ENCODE peak calls at places on chromosomes 3 and 15, in four cellular contexts. S is brain microvascular endothelial cell, A is GM23248, J is heart right ventricle. D is an unnamed sample.

GRCh38 chr15:66189291-66189690 is 64.3 kb downstream of the MEGF11 start:
- DNase-seq in S (no peak), J (no peak), A (no peak), D (no peak)

GRCh38 chr15:75309711-75310110 is 26.2 kb upstream of the COMMD4 start:
- DNase-seq in J (no peak), A (peak), S (peak), D (peak)

GRCh38 chr3:53357457-53357856 is 10.1 kb upstream of the DCP1A start:
- DNase-seq in J (no peak), A (peak), S (no peak), D (peak)

GRCh38 chr3:19748782-19749447 is 185.1 kb downstream of the EFHB start:
- DNase-seq in S (no peak), J (no peak), A (no peak), D (no peak)

GRCh38 chr15:58988011-58988785 is 735 bp downstream of the RNF111 start:
- DNase-seq in J (peak), A (peak), S (peak), D (peak)

GRCh38 chr3:318903-319302 is 122.3 kb downstream of the CHL1 start:
- DNase-seq in S (no peak), J (no peak), A (no peak), D (no peak)

GRCh38 chr15:45064386-45064785 is 41.4 kb downstream of the SORD start:
- DNase-seq in J (no peak), S (peak), A (peak), D (peak)

GRCh38 chr3:17431004-17431403 is 311.4 kb downstream of the TBC1D5 start:
- DNase-seq in A (peak), J (no peak), S (no peak), D (peak)

GRCh38 chr3:149658444-149659172 is 783 bp upstream of the WWTR1 start:
- DNase-seq in J (peak), A (peak), S (peak), D (peak)

GRCh38 chr15:98174286-98174685 is 213.8 kb downstream of the ARRDC4 start:
- DNase-seq in J (no peak), A (no peak), S (no peak), D (no peak)

GRCh38 chr3:21734746-21735145 is 16.3 kb downstream of the ZNF385D start:
- DNase-seq in A (peak), J (no peak), S (no peak), D (no peak)

GRCh38 chr3:53104762-53105161 is 25.5 kb downstream of the RFT1 start:
- DNase-seq in A (no peak), J (no peak), S (no peak), D (no peak)

GRCh38 chr15:47609693-47610092 is 107.6 kb upstream of the SEMA6D start:
- DNase-seq in A (no peak), J (no peak), S (no peak), D (no peak)

GRCh38 chr3:128801779-128802369 is 75.9 kb downstream of the RAB7A start:
- DNase-seq in S (no peak), J (peak), A (no peak), D (no peak)

GRCh38 chr3:9079674-9080073 is 116.4 kb upstream of the RAD18 start:
- DNase-seq in A (no peak), S (peak), J (no peak), D (no peak)

GRCh38 chr15:35068861-35069260 is 16.2 kb downstream of the NANOGP8 start:
- DNase-seq in A (no peak), J (no peak), S (no peak), D (no peak)

GRCh38 chr15:40100947-40101905 is 7.5 kb downstream of the BMF start:
- DNase-seq in S (no peak), J (no peak), A (no peak), D (no peak)

GRCh38 chr15:67548862-67549651 is 6.6 kb downstream of the MAP2K5 start:
- DNase-seq in J (peak), S (peak), A (peak), D (no peak)

GRCh38 chr3:178103140-178103539 is 433.1 kb upstream of the KCNMB2 start:
- DNase-seq in J (no peak), S (no peak), A (no peak), D (peak)

GRCh38 chr15:68091743-68092142 is 37.6 kb downstream of the PIAS1 start:
- DNase-seq in J (no peak), S (no peak), A (peak), D (no peak)

GRCh38 chr3:30720586-30721313 is 114.3 kb downstream of the TGFBR2 start:
- DNase-seq in J (no peak), S (peak), A (peak), D (no peak)

GRCh38 chr3:148075829-148076716 is 621.6 kb upstream of the AGTR1 start:
- DNase-seq in S (peak), A (peak), J (no peak), D (peak)

GRCh38 chr3:40044487-40044886 is 235.1 kb downstream of the MYRIP start:
- DNase-seq in A (peak), S (peak), J (no peak), D (peak)

GRCh38 chr15:68154923-68155559 is 50.1 kb downstream of the CALML4 start:
- DNase-seq in A (peak), J (no peak), S (peak), D (peak)

GRCh38 chr3:197031315-197032285 is 2.0 kb upstream of the MELTF start:
- DNase-seq in S (peak), J (peak), A (peak), D (peak)

GRCh38 chr3:149473314-149473990 is 1.0 kb upstream of the TM4SF4 start:
- DNase-seq in A (peak), J (no peak), S (peak), D (peak)

GRCh38 chr15:82790321-82790720 is 15.5 kb downstream of the FSD2 start:
- DNase-seq in S (no peak), J (no peak), A (no peak), D (no peak)

GRCh38 chr3:131283862-131284261 is 97.7 kb upstream of the NUDT16 start:
- DNase-seq in S (no peak), J (no peak), A (no peak), D (no peak)

GRCh38 chr3:51670053-51670666 is 892 bp upstream of the TEX264 start:
- DNase-seq in J (no peak), S (no peak), A (no peak), D (no peak)

GRCh38 chr3:135499426-135499825 is 466.1 kb upstream of the PPP2R3A start:
- DNase-seq in A (no peak), S (no peak), J (no peak), D (no peak)

GRCh38 chr3:152436707-152437615 is 168.2 kb downstream of the MBNL1 start:
- DNase-seq in J (no peak), A (peak), S (no peak), D (no peak)

GRCh38 chr3:169667710-169668080 is 4.2 kb upstream of the MECOM start:
- DNase-seq in J (no peak), A (no peak), S (no peak), D (no peak)
- H3K4me3 ChIP-seq in J (no peak), A (no peak), S (no peak), D (no peak)

DNA sequence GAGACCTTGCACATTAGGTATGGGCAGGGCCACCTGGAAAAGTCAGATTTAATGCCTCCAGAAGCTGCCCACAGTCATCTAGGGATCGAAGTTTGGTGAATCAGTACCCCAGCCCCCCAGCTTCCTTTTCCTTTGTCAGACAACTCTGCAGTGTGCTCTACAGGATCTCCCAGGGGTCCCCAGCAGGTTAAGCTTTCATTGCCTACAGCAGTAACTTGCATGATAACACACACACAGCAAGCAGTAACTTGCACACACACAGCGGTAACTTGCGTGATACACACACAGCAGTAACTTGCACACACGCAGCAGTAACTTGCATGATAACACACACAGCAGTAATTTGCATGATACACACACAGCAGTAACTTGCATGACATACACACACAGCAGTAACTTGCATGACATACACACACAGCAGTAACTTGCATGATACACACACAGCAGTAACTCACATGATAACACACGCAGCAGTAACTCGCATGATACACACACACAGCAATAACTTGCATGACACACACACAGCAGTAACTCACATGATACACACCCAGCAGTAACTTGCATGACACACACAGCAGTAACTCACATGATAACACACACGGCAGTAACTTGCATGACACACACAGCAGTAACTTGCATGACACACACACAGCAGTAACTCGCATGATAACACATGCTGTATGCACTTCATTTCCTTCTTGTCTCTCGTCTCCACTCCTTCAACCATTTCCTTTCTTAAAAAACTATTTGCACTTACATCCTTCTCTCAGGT is 131.1 kb downstream of the UACA start:
- DNase-seq in S (no peak), A (peak), J (no peak), D (no peak)
- H3K4me3 ChIP-seq in S (no peak), A (no peak), J (no peak), D (no peak)

GRCh38 chr3:122955916-122956684 is 71.5 kb downstream of the SEMA5B start:
- DNase-seq in J (peak), S (no peak), A (no peak), D (no peak)
- H3K4me3 ChIP-seq in J (no peak), S (no peak), A (no peak), D (no peak)

DNA sequence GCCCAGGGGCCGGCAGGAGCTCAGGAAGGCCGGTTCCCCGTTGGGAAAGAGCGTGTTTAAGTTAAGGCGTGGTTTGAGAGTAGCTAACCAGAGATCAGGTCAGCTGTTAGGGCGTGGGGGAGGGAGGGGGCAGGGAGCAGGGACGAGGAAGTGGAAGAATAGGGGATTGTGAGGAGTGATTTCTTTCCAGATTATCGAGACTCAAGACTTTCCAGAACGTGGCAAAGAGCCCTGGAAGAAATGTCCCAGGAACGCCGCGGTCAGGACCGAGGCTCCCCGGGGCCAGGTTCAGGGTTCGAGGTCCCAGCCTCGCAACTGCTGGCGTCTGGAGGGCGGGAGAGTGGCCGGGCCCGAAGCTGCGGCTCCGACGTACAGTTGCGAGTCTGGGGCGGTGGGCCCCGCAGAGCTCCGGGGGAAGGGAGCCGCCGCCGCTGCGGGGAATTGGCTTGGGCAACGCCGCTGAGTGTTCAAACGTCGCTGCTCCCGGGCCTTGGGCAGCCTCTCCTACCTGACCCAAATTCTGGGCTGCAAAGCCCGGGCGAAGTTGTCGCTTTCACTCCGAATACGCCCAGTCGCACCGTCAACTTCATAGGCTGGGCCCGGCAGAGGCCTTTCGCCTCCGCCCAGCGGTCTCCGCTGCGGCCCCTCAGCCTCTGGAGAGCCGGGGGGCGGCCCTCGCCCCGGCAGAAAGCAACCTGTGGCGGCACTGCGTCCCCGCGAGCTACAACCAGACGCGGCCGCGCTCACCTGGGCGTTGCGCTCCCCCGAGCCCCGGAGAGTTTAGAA is 9.5 kb downstream of the ISL2 start:
- DNase-seq in A (peak), S (no peak), J (no peak), D (no peak)
- H3K4me3 ChIP-seq in A (peak), S (peak), J (peak), D (peak)

GRCh38 chr3:10505050-10505790 is at the start of gene ATP2B2:
- DNase-seq in J (no peak), A (peak), S (no peak), D (no peak)
- H3K4me3 ChIP-seq in J (no peak), A (no peak), S (peak), D (no peak)

DNA sequence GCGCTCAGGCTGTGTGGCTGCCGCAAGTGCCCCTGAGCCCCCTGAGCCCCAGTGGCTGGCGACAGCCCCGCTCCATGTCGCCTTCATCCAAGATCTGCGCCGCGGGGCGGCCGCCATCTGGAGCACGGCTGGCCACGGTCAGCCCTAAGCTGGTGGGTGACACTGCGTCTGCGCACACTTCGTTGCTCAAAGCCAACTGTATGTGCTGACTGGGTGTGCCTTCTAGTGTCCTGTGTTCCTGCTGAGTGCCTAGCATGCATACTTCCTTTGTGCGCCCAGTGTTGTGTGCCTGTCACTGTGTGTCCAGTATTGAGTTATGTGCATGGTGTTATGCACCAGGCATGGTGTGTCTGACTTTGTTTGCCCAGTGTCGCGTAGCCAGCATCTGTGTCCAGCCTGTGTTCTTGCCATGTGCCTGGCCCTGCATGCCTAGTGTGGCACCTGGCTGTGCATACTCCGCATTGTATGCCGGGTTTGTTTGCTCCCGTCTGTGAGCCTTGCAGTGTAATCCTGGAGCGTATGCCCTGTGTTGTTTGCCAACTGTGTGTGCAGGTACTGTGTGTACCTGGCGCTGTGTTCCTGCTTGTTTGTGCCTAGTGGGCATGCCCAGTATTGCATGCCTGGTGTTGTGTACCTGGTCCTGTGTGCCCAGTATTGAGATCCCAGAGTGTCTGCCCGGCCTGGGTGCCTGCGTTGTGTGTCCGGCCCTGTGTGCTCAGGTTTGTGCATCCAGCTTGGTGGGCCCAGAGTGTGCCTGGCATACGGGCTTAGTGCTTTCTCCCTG is 54.7 kb upstream of the CHRNA7 start:
- DNase-seq in A (peak), J (peak), S (no peak), D (no peak)
- H3K4me3 ChIP-seq in A (peak), J (peak), S (peak), D (no peak)

DNA sequence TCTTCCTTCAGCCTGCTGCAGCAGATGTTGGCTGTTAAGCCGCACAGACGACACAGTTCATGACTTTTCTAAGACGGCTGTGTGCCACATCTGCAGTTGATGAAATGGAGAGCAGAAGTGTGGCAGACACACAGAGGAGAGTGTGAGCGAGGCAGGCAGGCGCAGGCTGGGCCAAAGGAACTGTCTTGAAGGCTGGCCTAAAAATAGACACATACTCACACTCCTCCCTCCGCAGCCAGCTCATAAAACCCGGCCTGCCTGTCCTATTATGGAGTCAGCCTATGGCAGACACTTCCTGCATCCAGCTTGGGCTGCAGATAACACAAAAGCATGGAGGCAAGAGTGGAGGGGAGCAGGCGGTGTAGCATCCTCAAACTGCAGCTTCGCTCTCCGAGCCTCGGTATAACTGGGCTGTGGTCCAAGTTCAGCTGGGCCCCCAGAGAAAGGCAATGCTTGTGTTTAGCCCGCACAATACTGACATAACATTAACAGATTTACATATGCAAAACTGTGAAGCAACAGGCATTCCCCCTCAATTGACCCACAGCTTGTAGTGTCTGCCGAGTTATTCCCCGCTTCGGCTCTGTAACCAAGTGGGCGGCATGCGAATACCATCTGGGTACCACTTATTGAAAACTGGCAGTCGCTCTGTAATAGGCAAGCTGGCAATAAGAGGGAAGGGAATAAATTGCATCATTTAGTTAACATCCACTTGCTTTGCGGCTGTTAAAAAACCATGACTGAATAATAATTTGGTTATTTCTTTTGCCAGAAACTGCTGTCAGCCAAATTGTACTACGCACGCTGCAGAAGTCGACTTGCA is 40.8 kb downstream of the FOXP1 start:
- DNase-seq in S (peak), J (peak), A (peak), D (peak)
- H3K4me3 ChIP-seq in S (peak), J (no peak), A (peak), D (peak)

GRCh38 chr3:24227635-24228034 is 267.0 kb downstream of the THRB start:
- DNase-seq in S (no peak), J (no peak), A (no peak), D (no peak)
- H3K4me3 ChIP-seq in S (no peak), J (no peak), A (no peak), D (no peak)

DNA sequence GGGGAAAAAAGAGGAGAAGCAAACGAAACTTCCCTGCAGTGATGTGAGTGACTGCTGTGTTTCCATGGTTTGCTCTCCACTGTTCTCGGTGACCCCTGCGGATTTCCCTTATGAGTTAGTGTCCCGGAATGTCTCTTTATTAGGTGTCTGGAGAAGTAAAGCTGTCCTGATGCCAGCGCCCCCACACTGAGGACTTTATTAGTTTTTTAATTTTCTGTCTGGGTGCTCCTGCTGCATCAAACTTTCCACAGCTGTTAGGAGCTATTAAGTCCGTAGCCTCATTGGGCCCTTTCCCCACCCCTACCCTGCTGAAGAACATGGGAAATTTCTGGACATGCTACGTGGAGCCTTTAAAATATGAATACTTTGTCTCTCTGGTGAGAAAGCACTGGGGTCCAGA is 161.8 kb upstream of the HES1 start:
- DNase-seq in S (peak), A (peak), J (no peak), D (no peak)
- H3K4me3 ChIP-seq in S (no peak), A (no peak), J (no peak), D (no peak)